ENCODE peak calls at places on chromosomes 4 and X, in four cellular contexts. One of them, this sample, is unnamed.

GRCh38 chr4:14608630-14609029 is 393.7 kb upstream of the CPEB2 start:
- ATAC-seq in stimulated activated naive B cell treated with anti-CD40 and anti-IgM and Interleukin-4, amounts not matched to agents 10 μg/mL and 1 μg/mL and 100 μg/mL, for 72 hours: no peak
- ATAC-seq in RWPE2: no peak
- ATAC-seq in A549: no peak
- ATAC-seq in this sample: no peak

GRCh38 chrX:111812889-111813563 is 63.0 kb upstream of the TRPC5OS start:
- ATAC-seq in stimulated activated naive B cell treated with anti-CD40 and anti-IgM and Interleukin-4, amounts not matched to agents 10 μg/mL and 1 μg/mL and 100 μg/mL, for 72 hours: no peak
- ATAC-seq in RWPE2: no peak
- ATAC-seq in A549: no peak
- ATAC-seq in this sample: no peak

GRCh38 chrX:11792461-11793421 is 34.7 kb downstream of the MSL3 start:
- ATAC-seq in stimulated activated naive B cell treated with anti-CD40 and anti-IgM and Interleukin-4, amounts not matched to agents 10 μg/mL and 1 μg/mL and 100 μg/mL, for 72 hours: peak
- ATAC-seq in RWPE2: no peak
- ATAC-seq in A549: no peak
- ATAC-seq in this sample: no peak

GRCh38 chr4:15373363-15373762 is 54.5 kb upstream of the C1QTNF7 start:
- ATAC-seq in stimulated activated naive B cell treated with anti-CD40 and anti-IgM and Interleukin-4, amounts not matched to agents 10 μg/mL and 1 μg/mL and 100 μg/mL, for 72 hours: no peak
- ATAC-seq in RWPE2: no peak
- ATAC-seq in A549: no peak
- ATAC-seq in this sample: no peak

GRCh38 chr4:110088670-110089069 is 109.7 kb downstream of the ELOVL6 start:
- ATAC-seq in stimulated activated naive B cell treated with anti-CD40 and anti-IgM and Interleukin-4, amounts not matched to agents 10 μg/mL and 1 μg/mL and 100 μg/mL, for 72 hours: peak
- ATAC-seq in RWPE2: no peak
- ATAC-seq in A549: no peak
- ATAC-seq in this sample: no peak

GRCh38 chr4:8104491-8105302 is 53.9 kb downstream of the ABLIM2 start:
- ATAC-seq in stimulated activated naive B cell treated with anti-CD40 and anti-IgM and Interleukin-4, amounts not matched to agents 10 μg/mL and 1 μg/mL and 100 μg/mL, for 72 hours: no peak
- ATAC-seq in RWPE2: no peak
- ATAC-seq in A549: peak
- ATAC-seq in this sample: no peak

GRCh38 chrX:153905481-153906095 is 1.1 kb downstream of the AVPR2 start:
- ATAC-seq in stimulated activated naive B cell treated with anti-CD40 and anti-IgM and Interleukin-4, amounts not matched to agents 10 μg/mL and 1 μg/mL and 100 μg/mL, for 72 hours: no peak
- ATAC-seq in RWPE2: no peak
- ATAC-seq in A549: no peak
- ATAC-seq in this sample: no peak

GRCh38 chr4:77082886-77083608 is 7.3 kb upstream of the CCNI start:
- ATAC-seq in stimulated activated naive B cell treated with anti-CD40 and anti-IgM and Interleukin-4, amounts not matched to agents 10 μg/mL and 1 μg/mL and 100 μg/mL, for 72 hours: no peak
- ATAC-seq in RWPE2: no peak
- ATAC-seq in A549: no peak
- ATAC-seq in this sample: no peak

GRCh38 chr4:185343726-185344581 is 51.8 kb downstream of the LRP2BP start:
- ATAC-seq in stimulated activated naive B cell treated with anti-CD40 and anti-IgM and Interleukin-4, amounts not matched to agents 10 μg/mL and 1 μg/mL and 100 μg/mL, for 72 hours: no peak
- ATAC-seq in RWPE2: no peak
- ATAC-seq in A549: no peak
- ATAC-seq in this sample: peak

GRCh38 chr4:52996261-52997131 is 134.4 kb downstream of the RASL11B start:
- ATAC-seq in stimulated activated naive B cell treated with anti-CD40 and anti-IgM and Interleukin-4, amounts not matched to agents 10 μg/mL and 1 μg/mL and 100 μg/mL, for 72 hours: no peak
- ATAC-seq in RWPE2: no peak
- ATAC-seq in A549: no peak
- ATAC-seq in this sample: peak

This sample was measured in gastroesophageal sphincter.